ENCODE peak calls at places on chromosomes 13 and 19, in nine cellular contexts. Y, F, D, L, Q, X, V, W and C are unnamed samples.

GRCh38 chr19:48169585-48169973 is 565 bp downstream of the LIG1 start:
- DNase-seq in X (peak; percentile 89), F (peak; percentile 83), V (peak; percentile 66), L (peak; percentile 93), W (peak; percentile 71), Y (peak; percentile 60), Q (peak; percentile 85), D (peak; percentile 68), C (peak; percentile 88)

GRCh38 chr19:38544569-38545315 is 73.0 kb downstream of the MAP4K1 start:
- DNase-seq in L (no peak), W (no peak), X (no peak), F (peak; percentile 60), Q (no peak), V (peak; percentile 9), Y (no peak), D (no peak), C (no peak)

GRCh38 chr13:79679334-79679733 is 198.4 kb downstream of the NDFIP2 start:
- DNase-seq in W (peak; percentile 55), V (peak; percentile 85), Q (peak; percentile 43), Y (peak; percentile 77), X (peak; percentile 69), L (peak; percentile 79), D (peak; percentile 58), F (no peak), C (peak; percentile 68)

GRCh38 chr19:6213696-6214585 is 65.8 kb downstream of the MLLT1 start:
- DNase-seq in Y (no peak), Q (no peak), F (no peak), D (peak; percentile 7), W (no peak), V (no peak), L (no peak), X (no peak), C (no peak)

GRCh38 chr19:38514812-38515633 is 81.5 kb downstream of the RYR1 start:
- DNase-seq in V (peak; percentile 46), Q (peak; percentile 83), X (peak; percentile 83), F (peak; percentile 67), L (peak; percentile 64), W (peak; percentile 53), Y (peak; percentile 49), D (peak; percentile 23), C (peak; percentile 49)

GRCh38 chr19:35739275-35740107 is 2.8 kb downstream of the IGFLR1 start:
- DNase-seq in W (no peak), Q (no peak), L (no peak), Y (no peak), F (no peak), D (no peak), X (no peak), V (no peak), C (peak; percentile 42)

GRCh38 chr13:33402975-33403374 is 117.4 kb upstream of the STARD13 start:
- DNase-seq in V (no peak), Q (no peak), W (no peak), Y (no peak), L (no peak), X (no peak), D (no peak), F (no peak), C (no peak)

GRCh38 chr19:14381689-14382474 is 638 bp downstream of the ADGRE5 start:
- DNase-seq in V (peak; percentile 47), L (peak; percentile 81), X (peak; percentile 77), F (peak; percentile 91), D (peak; percentile 55), Q (peak; percentile 88), Y (peak; percentile 17), W (peak; percentile 79), C (no peak)

GRCh38 chr19:44142014-44142523 is 715 bp downstream of the ZNF234 start:
- DNase-seq in Q (no peak), L (no peak), W (no peak), Y (peak; percentile 31), F (no peak), V (peak; percentile 49), D (no peak), X (no peak), C (no peak)

GRCh38 chr19:3580156-3580955 is 4.9 kb upstream of the GIPC3 start:
- DNase-seq in W (no peak), X (peak; percentile 40), F (no peak), V (peak; percentile 95), L (no peak), D (no peak), Q (no peak), Y (peak; percentile 93), C (peak; percentile 87)

GRCh38 chr19:33510728-33511255 is 10.8 kb downstream of the PEPD start:
- DNase-seq in D (no peak), L (no peak), Y (no peak), W (no peak), X (no peak), Q (no peak), V (no peak), F (no peak), C (no peak)

GRCh38 chr13:109869312-109870237 is 83.2 kb upstream of the IRS2 start:
- DNase-seq in D (peak; percentile 71), Q (peak; percentile 19), Y (peak; percentile 50), W (peak; percentile 78), L (peak; percentile 64), F (no peak), X (peak; percentile 87), V (peak; percentile 64), C (peak; percentile 93)

GRCh38 chr13:96779691-96780090 is 214.6 kb downstream of the OXGR1 start:
- DNase-seq in F (no peak), V (no peak), D (no peak), Y (no peak), W (no peak), Q (no peak), X (no peak), L (no peak), C (no peak)

DNA sequence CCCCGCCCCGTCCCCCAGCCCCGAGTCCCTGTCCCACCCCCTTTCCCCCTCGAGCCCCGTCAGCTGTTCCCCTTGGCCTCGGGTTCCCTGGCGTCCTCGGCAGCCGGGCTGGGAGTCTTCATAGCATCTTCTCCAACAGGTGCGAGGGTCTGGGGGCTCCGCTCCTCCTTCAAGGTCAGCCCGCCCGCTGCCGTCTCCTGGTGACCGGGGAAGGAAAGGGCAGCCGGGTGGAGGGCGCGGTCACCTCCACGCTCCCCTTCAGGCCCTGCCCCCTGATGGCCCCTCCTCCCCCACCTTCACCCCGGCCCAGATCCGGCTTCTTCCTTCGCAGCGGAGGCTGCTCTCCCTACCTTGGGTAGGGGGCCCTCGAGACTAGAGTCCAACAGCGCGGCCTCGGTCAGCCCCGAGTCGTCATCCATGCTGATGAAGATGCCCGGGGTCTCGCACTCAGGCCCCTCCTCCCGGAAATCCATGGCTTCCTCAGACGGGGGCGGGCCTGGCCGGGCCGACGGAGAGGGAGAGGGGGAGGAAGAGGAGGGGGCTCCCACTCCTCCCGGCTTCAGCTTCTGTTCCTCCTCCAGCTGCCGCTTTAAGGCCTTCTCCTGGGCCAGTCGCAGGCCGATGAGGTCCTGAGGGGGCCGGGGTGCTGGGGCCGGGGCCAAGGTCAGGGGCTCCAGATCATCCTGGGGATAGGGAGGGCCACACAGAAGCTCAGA is 551 bp upstream of the RSPH6A start:
- DNase-seq in W (no peak), X (no peak), V (no peak), Y (no peak), D (no peak), F (no peak), Q (no peak), L (no peak), C (no peak)
- H3K4me3 ChIP-seq in W (no peak overlapping the region), X (no peak overlapping the region), V (no peak overlapping the region), Y (peak overlapping the region; percentile 20), D (peak overlapping the region; percentile 34), F (no peak overlapping the region), Q (no peak overlapping the region), L (peak overlapping the region; percentile 27), C (no peak overlapping the region)

DNA sequence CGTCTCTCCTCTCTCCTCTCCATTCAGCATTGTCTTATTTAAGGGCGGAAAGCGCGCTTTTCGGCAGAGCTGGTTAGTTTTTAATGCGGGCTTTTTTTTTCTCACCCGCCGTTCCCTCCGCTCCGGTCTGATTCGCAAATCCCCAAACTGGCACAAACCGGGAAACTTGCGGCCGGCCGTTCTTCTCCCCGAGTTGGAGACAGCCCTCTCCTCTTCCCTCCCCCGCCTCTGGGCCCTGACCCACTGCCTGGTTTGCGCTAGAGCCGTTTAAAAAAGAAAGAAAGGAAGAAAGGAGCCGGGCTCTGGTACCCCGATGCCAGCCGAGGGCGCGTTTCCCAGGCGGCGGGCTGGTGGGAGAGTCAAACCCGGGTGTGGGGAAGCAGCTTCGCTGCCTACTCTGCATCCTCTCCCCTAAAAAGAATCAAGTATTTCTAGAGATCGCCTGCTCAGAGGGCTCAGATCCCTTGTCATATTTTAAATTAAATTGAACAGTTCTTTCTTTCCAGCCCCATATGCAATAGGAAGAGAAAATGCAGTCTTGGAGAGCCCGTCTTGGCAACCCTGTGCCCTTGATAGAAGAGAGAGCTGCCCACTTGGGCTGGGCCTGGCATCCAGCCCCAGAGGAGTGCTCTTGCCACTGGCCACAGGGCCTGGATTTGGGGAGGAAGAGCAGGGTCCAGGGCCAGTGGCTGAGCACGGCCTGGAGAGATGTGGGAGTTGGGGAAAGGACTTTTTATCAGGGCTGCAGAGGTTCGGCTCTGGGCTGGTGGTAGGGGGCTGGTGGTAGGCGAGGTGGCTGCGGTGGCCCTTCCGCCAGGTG is 19.0 kb downstream of the NFIX start:
- DNase-seq in D (peak; percentile 59), Y (no peak), F (no peak), L (no peak), V (peak; percentile 66), X (no peak), Q (no peak), W (no peak), C (no peak)
- H3K4me3 ChIP-seq in D (peak overlapping the region; percentile 42), Y (peak overlapping the region; percentile 16), F (peak overlapping the region; percentile 25), L (peak overlapping the region; percentile 14), V (peak overlapping the region; percentile 63), X (no peak overlapping the region), Q (no peak overlapping the region), W (no peak overlapping the region), C (peak overlapping the region; percentile 64)

GRCh38 chr19:29766100-29766499 is 45.7 kb upstream of the CCNE1 start:
- DNase-seq in X (no peak), L (no peak), V (no peak), F (no peak), Y (no peak), W (no peak), Q (no peak), D (no peak), C (no peak)
- H3K4me3 ChIP-seq in X (no peak overlapping the region), L (no peak overlapping the region), V (no peak overlapping the region), F (no peak overlapping the region), Y (no peak overlapping the region), W (no peak overlapping the region), Q (no peak overlapping the region), D (no peak overlapping the region), C (no peak overlapping the region)

GRCh38 chr19:54532528-54532927 is 29.9 kb downstream of the LAIR2 start:
- DNase-seq in W (no peak), L (no peak), D (no peak), Q (peak; percentile 14), V (no peak), F (peak; percentile 34), X (no peak), Y (no peak), C (no peak)
- H3K4me3 ChIP-seq in W (no peak overlapping the region), L (no peak overlapping the region), D (no peak overlapping the region), Q (no peak overlapping the region), V (no peak overlapping the region), F (no peak overlapping the region), X (no peak overlapping the region), Y (no peak overlapping the region), C (no peak overlapping the region)